ENCODE peak calls at places on chromosomes 11 and 22, in ten cellular contexts. S, Y, M, X, V, C, F, A, O and Q are unnamed samples.

GRCh38 chr11:133326849-133327248 is 205.5 kb downstream of the OPCML start:
- DNase-seq in V (no peak), M (no peak), A (no peak), O (no peak), S (no peak), X (no peak), Y (no peak), C (no peak), F (no peak), Q (no peak)

GRCh38 chr11:8631395-8632110 is 37.5 kb upstream of the STK33 start:
- DNase-seq in V (no peak), M (no peak), F (no peak), O (no peak), Y (peak; percentile 93), A (peak; percentile 87), C (peak; percentile 18), X (no peak), S (no peak), Q (peak; percentile 93)

GRCh38 chr11:131748146-131749050 is 378.0 kb downstream of the NTM start:
- DNase-seq in A (peak; percentile 77), F (peak; percentile 4), C (peak; percentile 58), Y (peak; percentile 79), O (peak; percentile 28), M (peak; percentile 27), X (peak; percentile 55), S (no peak), V (peak; percentile 59), Q (peak; percentile 85)

GRCh38 chr11:74744277-74744676 is 4.4 kb upstream of the RNF169 start:
- DNase-seq in X (no peak), M (no peak), V (no peak), S (no peak), Y (peak; percentile 37), A (no peak), F (no peak), C (no peak), O (no peak), Q (no peak)

GRCh38 chr11:107988397-107989158 is 20.1 kb upstream of the CUL5 start:
- DNase-seq in A (no peak), V (peak; percentile 83), F (no peak), C (no peak), O (no peak), S (no peak), M (no peak), X (no peak), Y (no peak), Q (no peak)

GRCh38 chr22:28029201-28029948 is 110.3 kb upstream of the PITPNB start:
- DNase-seq in C (no peak), V (peak; percentile 28), F (no peak), Y (peak; percentile 49), A (peak; percentile 65), S (no peak), M (no peak), X (peak; percentile 63), O (no peak), Q (no peak)

GRCh38 chr22:28442951-28443876 is 236.4 kb downstream of the TTC28 start:
- DNase-seq in C (no peak), X (peak; percentile 73), M (peak; percentile 70), V (peak; percentile 39), O (peak; percentile 54), Y (peak; percentile 76), A (peak; percentile 82), S (no peak), F (peak; percentile 25), Q (peak; percentile 84)

GRCh38 chr11:40140560-40140959 is 1318.9 kb downstream of the LRRC4C start:
- DNase-seq in O (no peak), S (no peak), F (no peak), V (no peak), M (no peak), C (no peak), X (no peak), Y (no peak), A (no peak), Q (no peak)

GRCh38 chr22:26779108-26779507 is 121.7 kb downstream of the MIAT start:
- DNase-seq in V (no peak), Y (no peak), M (no peak), S (no peak), A (no peak), F (no peak), C (no peak), X (no peak), O (no peak), Q (no peak)

GRCh38 chr11:69400140-69400539 is 81.3 kb upstream of the LINC01488 start:
- DNase-seq in X (no peak), O (no peak), V (no peak), C (no peak), F (no peak), S (peak; percentile 0), Y (no peak), A (no peak), M (no peak), Q (no peak)

GRCh38 chr11:69121621-69122336 is 34.0 kb upstream of the SMIM38 start:
- DNase-seq in V (no peak), C (no peak), Y (no peak), A (no peak), S (no peak), M (no peak), F (no peak), O (no peak), X (no peak), Q (no peak)

GRCh38 chr22:19385221-19385906 is 46.2 kb downstream of the HIRA start:
- DNase-seq in V (no peak), O (no peak), Y (no peak), C (no peak), A (no peak), X (no peak), M (no peak), S (no peak), F (no peak), Q (no peak)

GRCh38 chr11:120043323-120043945 is 94.5 kb downstream of the TRIM29 start:
- DNase-seq in F (no peak), C (no peak), S (no peak), O (no peak), M (no peak), X (no peak), V (no peak), Y (no peak), A (no peak), Q (no peak)

DNA sequence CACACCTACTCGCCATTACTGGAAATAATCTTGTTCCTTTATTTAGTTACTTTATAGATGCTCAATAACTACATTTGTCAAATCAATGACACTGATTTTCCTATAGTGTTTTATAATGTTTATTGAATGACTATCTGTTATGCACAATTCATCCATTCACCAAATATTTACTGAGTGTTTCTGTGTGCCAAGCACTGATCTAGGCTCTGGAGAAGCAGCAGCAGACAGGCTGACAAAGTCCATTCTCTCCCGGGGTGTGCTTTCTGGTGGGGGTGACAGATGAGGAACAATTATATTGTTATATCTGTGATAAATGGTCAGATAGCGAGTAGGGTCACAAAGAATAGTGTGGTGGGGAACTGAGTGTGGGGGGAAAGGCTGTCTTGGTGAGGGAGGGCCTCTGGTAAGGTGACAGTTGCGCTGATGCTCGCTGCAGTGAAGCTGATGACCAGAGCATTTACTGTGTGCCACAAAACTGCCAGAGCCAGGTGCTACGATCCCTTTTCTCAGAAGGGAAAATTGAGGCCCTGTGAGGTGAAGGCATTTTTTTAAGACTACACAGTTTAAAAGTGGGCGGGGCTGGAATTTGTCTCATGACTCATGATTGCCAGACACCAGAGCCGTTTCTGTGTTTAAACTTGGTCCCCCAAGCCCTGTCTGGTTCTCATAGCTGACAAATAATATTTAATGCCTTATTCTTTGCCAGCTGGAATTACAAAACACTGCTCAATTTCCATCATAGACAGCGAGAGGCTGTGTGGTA is 10.2 kb downstream of the PACS1 start:
- DNase-seq in S (no peak), O (peak; percentile 41), C (no peak), M (peak; percentile 77), X (no peak), F (peak; percentile 74), Y (peak; percentile 82), A (peak; percentile 81), V (peak; percentile 55), Q (peak; percentile 76)
- H3K4me3 ChIP-seq in S (no peak overlapping the region), O (no peak overlapping the region), C (no peak overlapping the region), M (no peak overlapping the region), X (no peak overlapping the region), F (peak overlapping the region; percentile 40), Y (no peak overlapping the region), A (no peak overlapping the region), V (no peak overlapping the region), Q (no peak overlapping the region)

GRCh38 chr11:104254347-104254746 is 90.4 kb upstream of the PDGFD start:
- DNase-seq in F (no peak), S (no peak), O (no peak), A (peak; percentile 41), M (no peak), C (peak; percentile 24), X (no peak), Y (no peak), V (peak; percentile 66), Q (peak; percentile 67)
- TF ChIP-seq CTCF in F (no peak), S (no peak), O (no peak), A (peak; percentile 69), M (no peak), C (peak; percentile 64), X (peak; percentile 24), Y (peak; percentile 44), V (peak; percentile 91), Q (peak; percentile 92)

GRCh38 chr22:50192825-50193204 is 7.1 kb downstream of the TRABD start:
- DNase-seq in M (no peak), F (peak; percentile 73), O (no peak), C (no peak), A (no peak), V (no peak), Y (no peak), S (no peak), X (no peak), Q (no peak)
- H3K4me3 ChIP-seq in M (no peak overlapping the region), F (peak overlapping the region; percentile 94), O (no peak overlapping the region), C (no peak overlapping the region), A (no peak overlapping the region), V (no peak overlapping the region), Y (no peak overlapping the region), S (no peak overlapping the region), X (no peak overlapping the region), Q (no peak overlapping the region)

DNA sequence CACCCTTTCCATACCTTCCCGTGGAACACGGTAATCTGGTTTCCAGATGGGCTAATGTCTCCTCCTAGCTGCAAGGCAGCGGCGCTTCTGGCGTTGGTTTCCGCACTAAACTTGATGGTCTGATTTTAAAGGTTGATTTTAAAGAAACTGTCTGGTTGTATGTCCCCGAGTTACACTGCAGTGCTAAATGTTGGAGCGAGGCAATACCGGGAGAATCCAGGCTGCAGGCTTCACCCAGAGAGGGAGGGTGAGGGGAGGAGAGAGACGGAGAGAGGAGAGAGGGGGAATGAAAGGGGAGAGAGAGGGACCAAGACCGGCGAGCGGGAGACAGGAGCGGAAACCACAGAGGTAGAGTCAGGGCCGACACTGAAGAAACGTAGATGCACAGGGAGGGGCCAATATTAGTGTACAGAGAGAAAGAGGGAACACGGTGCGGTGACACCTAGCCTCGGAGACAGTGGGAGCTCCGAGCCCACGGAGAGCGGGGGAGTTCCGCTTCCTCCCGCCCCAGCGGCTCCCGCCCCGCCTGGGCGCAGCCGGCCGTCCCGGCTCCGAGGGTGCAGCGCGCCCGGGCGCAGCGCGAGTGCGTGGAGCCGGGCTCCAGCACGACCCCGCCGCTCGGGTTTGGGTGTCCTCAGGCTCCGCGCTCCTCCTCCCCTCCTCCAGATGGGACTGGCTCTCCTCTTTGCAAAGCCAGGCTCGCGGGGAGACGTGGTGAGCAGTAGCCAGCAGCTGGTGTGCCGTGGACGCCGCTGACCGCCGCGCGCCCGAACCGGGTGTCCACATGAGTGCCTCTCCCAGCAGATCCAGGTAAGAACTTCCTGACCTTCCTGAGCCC is 71.9 kb upstream of the GRAMD1B start:
- DNase-seq in O (no peak), X (peak; percentile 56), S (no peak), C (peak; percentile 10), Y (peak; percentile 2), M (no peak), V (peak; percentile 11), F (no peak), A (peak; percentile 0), Q (peak; percentile 18)
- TF ChIP-seq CTCF in O (no peak), X (peak; percentile 23), S (no peak), C (no peak), Y (peak; percentile 4), M (no peak), V (no peak), F (no peak), A (no peak), Q (peak; percentile 27)

GRCh38 chr11:33828604-33829429 is 54.5 kb upstream of the FBXO3 start:
- DNase-seq in A (no peak), V (no peak), X (no peak), M (no peak), Y (no peak), O (no peak), C (no peak), F (no peak), S (no peak), Q (no peak)
- H3K4me3 ChIP-seq in A (peak overlapping the region; percentile 24), V (no peak overlapping the region), X (peak overlapping the region; percentile 67), M (peak overlapping the region; percentile 15), Y (peak overlapping the region; percentile 36), O (peak overlapping the region; percentile 27), C (peak overlapping the region; percentile 60), F (peak overlapping the region; percentile 2), S (peak overlapping the region; percentile 61), Q (peak overlapping the region; percentile 57)